ENCODE peak calls at places on chromosomes 16 and 17, in eight cellular contexts. W, V, C, Y, M, N, Q and K are unnamed samples.

GRCh38 chr17:74833501-74834361 is 26.0 kb downstream of the GRIN2C start:
- DNase-seq in W (peak), V (peak), C (no peak), Y (no peak), M (no peak), N (peak), Q (peak), K (peak)

GRCh38 chr17:73552300-73553088 is 91.8 kb downstream of the SDK2 start:
- DNase-seq in W (no peak), V (no peak), C (no peak), Y (no peak), M (no peak), N (no peak), Q (no peak), K (peak)

GRCh38 chr17:44496815-44497214 is 6.4 kb downstream of the GPATCH8 start:
- DNase-seq in W (no peak), V (no peak), C (no peak), Y (no peak), M (no peak), N (no peak), Q (no peak), K (no peak)

GRCh38 chr16:13316008-13316407 is 414.6 kb downstream of the SHISA9 start:
- DNase-seq in W (no peak), V (no peak), C (no peak), Y (no peak), M (no peak), N (no peak), Q (peak), K (no peak)

GRCh38 chr17:30555942-30556341 is 78.7 kb downstream of the GOSR1 start:
- DNase-seq in W (no peak), V (no peak), C (no peak), Y (no peak), M (no peak), N (no peak), Q (no peak), K (no peak)

GRCh38 chr16:70432800-70433455 is 6.0 kb downstream of the ST3GAL2 start:
- DNase-seq in W (no peak), V (no peak), C (no peak), Y (no peak), M (no peak), N (no peak), Q (no peak), K (no peak)

GRCh38 chr16:84689126-84689525 is 10.7 kb upstream of the USP10 start:
- DNase-seq in W (peak), V (no peak), C (no peak), Y (no peak), M (no peak), N (no peak), Q (peak), K (no peak)

GRCh38 chr17:27978689-27979175 is 63.7 kb upstream of the NLK start:
- DNase-seq in W (no peak), V (no peak), C (no peak), Y (no peak), M (no peak), N (no peak), Q (no peak), K (no peak)

GRCh38 chr16:3754304-3754703 is 37.0 kb upstream of the TRAP1 start:
- DNase-seq in W (no peak), V (no peak), C (no peak), Y (no peak), M (no peak), N (no peak), Q (peak), K (no peak)

GRCh38 chr16:19245326-19245925 is 40.1 kb upstream of the CLEC19A start:
- DNase-seq in W (no peak), V (no peak), C (no peak), Y (no peak), M (peak), N (no peak), Q (no peak), K (no peak)

GRCh38 chr16:252366-253337 is 18.0 kb downstream of the FAM234A start:
- DNase-seq in W (no peak), V (no peak), C (no peak), Y (no peak), M (no peak), N (peak), Q (no peak), K (no peak)

GRCh38 chr17:43360376-43360738 is 38.4 kb upstream of the ARL4D start:
- DNase-seq in W (peak), V (no peak), C (no peak), Y (peak), M (no peak), N (peak), Q (peak), K (no peak)

GRCh38 chr16:88355093-88355388 is 27.7 kb upstream of the ZNF469 start:
- DNase-seq in W (no peak), V (no peak), C (peak), Y (no peak), M (no peak), N (no peak), Q (no peak), K (no peak)

GRCh38 chr17:40157972-40158371 is 17.6 kb downstream of the CASC3 start:
- DNase-seq in W (no peak), V (no peak), C (no peak), Y (no peak), M (no peak), N (no peak), Q (no peak), K (no peak)

GRCh38 chr17:80949451-80950421 is 41.9 kb upstream of the CHMP6 start:
- DNase-seq in W (no peak), V (peak), C (peak), Y (no peak), M (peak), N (no peak), Q (no peak), K (no peak)

GRCh38 chr17:55159251-55159650 is 105.5 kb upstream of the HLF start:
- DNase-seq in W (peak), V (no peak), C (no peak), Y (no peak), M (no peak), N (no peak), Q (peak), K (no peak)

GRCh38 chr17:40516581-40517285 is 15.3 kb upstream of the TNS4 start:
- DNase-seq in W (no peak), V (no peak), C (no peak), Y (peak), M (no peak), N (peak), Q (peak), K (no peak)

GRCh38 chr17:81068411-81068810 is 33.5 kb downstream of the BAIAP2 start:
- DNase-seq in W (no peak), V (no peak), C (no peak), Y (no peak), M (no peak), N (no peak), Q (no peak), K (no peak)

GRCh38 chr17:10777131-10777805 is 26.6 kb downstream of the TMEM238L start:
- DNase-seq in W (no peak), V (no peak), C (no peak), Y (no peak), M (no peak), N (no peak), Q (no peak), K (no peak)

GRCh38 chr16:51343411-51343810 is 192.3 kb upstream of the SALL1 start:
- DNase-seq in W (no peak), V (no peak), C (no peak), Y (no peak), M (no peak), N (no peak), Q (peak), K (no peak)

GRCh38 chr17:17741346-17742023 is 60.2 kb downstream of the RAI1 start:
- DNase-seq in W (peak), V (peak), C (no peak), Y (no peak), M (peak), N (no peak), Q (peak), K (no peak)

GRCh38 chr17:47280072-47280811 is 26.6 kb downstream of the ITGB3 start:
- DNase-seq in W (peak), V (no peak), C (no peak), Y (no peak), M (no peak), N (no peak), Q (peak), K (no peak)

GRCh38 chr16:3580271-3580670 is 3.1 kb upstream of the NLRC3 start:
- DNase-seq in W (no peak), V (no peak), C (no peak), Y (no peak), M (no peak), N (no peak), Q (no peak), K (no peak)

GRCh38 chr16:79816081-79816497 is 215.6 kb upstream of the MAF start:
- DNase-seq in W (no peak), V (no peak), C (no peak), Y (no peak), M (no peak), N (no peak), Q (no peak), K (no peak)

GRCh38 chr17:51056813-51057510 is 63.7 kb downstream of the SPAG9 start:
- DNase-seq in W (peak), V (peak), C (no peak), Y (peak), M (peak), N (peak), Q (peak), K (no peak)

GRCh38 chr16:88770459-88771293 is 14.3 kb downstream of the PIEZO1 start:
- DNase-seq in W (no peak), V (peak), C (no peak), Y (no peak), M (peak), N (no peak), Q (peak), K (peak)

GRCh38 chr17:40717776-40718175 is 14.2 kb upstream of the KRT24 start:
- DNase-seq in W (no peak), V (no peak), C (no peak), Y (no peak), M (no peak), N (no peak), Q (no peak), K (no peak)

GRCh38 chr17:13395346-13395745 is 206.4 kb downstream of the HS3ST3A1 start:
- DNase-seq in W (no peak), V (no peak), C (no peak), Y (no peak), M (no peak), N (no peak), Q (peak), K (no peak)

GRCh38 chr17:36942631-36943125 is 5.4 kb downstream of the LHX1 start:
- DNase-seq in W (no peak), V (peak), C (no peak), Y (no peak), M (no peak), N (peak), Q (no peak), K (no peak)

DNA sequence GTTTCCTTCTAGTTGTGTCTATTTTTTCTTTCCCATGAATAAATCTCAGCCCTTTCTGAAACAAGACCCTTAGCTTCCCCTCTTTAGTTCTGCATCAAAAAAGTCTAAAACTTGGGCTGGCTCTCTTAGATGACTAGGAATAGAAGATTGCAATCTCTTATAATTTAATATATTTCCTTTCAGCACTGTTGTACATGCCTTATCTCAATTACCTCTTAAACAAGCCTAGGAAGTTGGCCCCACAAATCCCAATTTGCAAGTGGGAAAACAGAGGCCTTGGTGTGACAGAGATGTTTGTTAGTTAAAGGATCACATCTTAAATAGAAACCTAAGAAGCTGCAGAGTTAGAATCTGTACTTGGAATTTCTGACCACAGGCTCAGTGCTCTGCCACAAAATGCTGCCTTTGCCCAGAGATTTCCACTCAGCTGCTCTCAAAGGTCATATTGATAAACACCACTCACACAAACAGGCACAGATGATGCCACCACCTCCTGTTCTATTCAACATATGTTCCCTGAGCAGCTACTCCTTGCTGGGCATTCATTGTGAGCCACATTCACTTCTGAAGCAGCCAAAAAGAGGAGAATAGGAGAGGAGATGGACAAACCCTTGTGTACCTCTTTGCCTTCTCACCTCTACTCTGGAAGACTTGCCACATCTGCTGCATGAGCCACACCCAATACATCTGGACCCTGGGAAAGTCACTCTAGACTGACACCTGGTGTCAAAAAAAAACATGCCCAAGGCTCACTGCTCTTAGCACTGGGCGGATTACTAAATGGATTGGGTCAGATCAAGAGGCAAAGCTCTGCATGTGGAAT is 5.5 kb downstream of the CCDC182 start:
- DNase-seq in W (no peak), V (peak), C (no peak), Y (peak), M (peak), N (peak), Q (no peak), K (no peak)
- TF ChIP-seq CTCF in W (peak), V (peak), C (no peak), Y (peak), M (peak), N (peak), Q (peak), K (no peak)

DNA sequence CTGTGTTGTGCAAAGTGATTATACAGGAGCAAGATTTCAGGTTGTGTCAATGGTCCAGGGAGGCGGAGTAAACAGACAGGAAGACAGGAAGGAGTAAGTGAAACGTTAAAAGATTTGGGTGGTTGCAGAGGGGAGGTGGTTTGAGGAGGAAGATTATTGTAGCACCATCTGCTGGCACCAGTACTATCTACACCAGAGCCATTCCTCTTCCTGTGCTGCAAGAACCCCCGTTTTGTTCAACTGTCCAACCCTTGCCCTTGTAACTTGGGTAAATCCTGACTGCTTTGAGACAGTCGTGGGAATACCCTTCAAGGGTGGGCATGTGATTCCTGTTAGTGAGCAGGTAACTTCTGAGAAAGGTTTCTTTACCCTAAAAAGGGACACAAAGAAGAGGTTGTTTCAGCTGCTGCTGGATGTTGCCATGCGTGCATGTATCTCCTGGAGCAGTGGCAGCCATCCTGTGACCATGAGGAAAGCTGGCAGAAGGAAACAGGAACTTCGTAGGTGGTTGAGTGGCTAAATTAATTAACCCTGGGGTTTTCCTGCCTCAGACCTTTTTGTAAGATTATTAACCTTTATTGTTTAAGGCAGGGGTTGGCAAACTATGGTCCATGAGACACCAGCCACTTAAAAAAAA is 124.1 kb downstream of the PRKCA start:
- DNase-seq in W (no peak), V (no peak), C (no peak), Y (no peak), M (peak), N (peak), Q (no peak), K (no peak)
- TF ChIP-seq CTCF in W (peak), V (peak), C (no peak), Y (peak), M (peak), N (no peak), Q (peak), K (no peak)

GRCh38 chr16:57863434-57864160 is 61.3 kb upstream of the KIFC3 start:
- DNase-seq in W (peak), V (peak), C (peak), Y (peak), M (peak), N (no peak), Q (peak), K (peak)
- TF ChIP-seq CTCF in W (peak), V (peak), C (no peak), Y (peak), M (peak), N (peak), Q (peak), K (peak)

DNA sequence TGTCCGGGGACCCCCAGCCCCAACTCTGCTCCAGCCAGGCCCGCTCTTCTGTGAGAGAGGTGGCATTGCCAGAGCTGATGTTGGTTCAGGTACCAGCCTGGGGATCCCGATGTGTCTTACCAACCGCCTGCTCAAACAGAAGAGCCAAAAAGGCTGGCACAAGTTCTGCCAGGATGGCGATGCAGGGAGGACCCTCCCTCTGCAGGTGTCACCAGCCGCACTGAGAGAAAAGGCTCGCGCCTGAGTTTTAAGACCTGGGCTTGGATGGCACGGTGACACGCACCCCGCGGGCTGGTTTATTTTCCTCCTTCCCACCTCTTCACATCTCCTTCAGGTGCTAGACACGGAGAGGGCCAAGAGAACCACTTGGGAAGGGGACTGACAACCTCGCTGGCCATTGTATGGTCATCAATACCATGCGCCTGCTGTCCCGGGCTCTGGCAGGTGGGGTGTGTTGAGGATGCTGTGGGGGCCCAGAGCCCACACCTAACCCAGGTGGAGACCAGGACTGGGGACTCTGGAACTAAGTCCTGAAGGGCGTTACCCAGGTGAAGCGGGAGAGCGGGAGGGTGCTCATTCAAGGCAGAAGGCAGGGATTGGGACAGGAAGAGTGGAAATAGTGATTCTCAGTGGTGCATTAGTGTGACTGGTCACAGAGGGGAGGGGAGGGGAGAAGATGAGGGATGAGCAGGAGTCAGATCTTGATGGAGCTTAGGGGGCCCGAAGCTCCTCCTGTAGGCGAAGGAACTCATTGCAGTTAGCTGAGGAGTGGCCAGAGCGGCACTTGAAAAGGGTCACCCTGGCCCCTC is 16.3 kb downstream of the FOXJ1 start:
- DNase-seq in W (no peak), V (peak), C (no peak), Y (peak), M (peak), N (peak), Q (no peak), K (no peak)
- TF ChIP-seq CTCF in W (peak), V (peak), C (no peak), Y (no peak), M (peak), N (no peak), Q (peak), K (no peak)

DNA sequence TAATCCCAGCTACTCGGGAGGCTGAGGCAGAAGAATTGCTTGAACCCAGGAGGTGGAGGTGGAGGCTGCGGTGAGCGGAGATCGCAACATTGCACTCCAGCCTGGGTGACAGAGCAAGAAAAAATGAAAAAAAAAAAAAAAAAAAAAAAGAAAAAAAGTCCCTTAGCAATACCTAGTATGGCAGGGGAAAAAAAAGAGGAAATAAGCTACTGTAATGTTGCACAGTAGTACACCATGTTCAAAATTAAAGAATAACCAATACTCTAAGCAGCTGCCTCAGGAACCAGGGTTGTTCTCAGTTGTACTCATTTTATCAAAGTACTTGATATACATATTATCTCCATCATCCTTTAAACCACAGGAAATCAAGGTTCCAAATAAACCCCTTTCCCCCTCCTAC is 17.3 kb upstream of the TXNDC11 start:
- DNase-seq in W (no peak), V (no peak), C (no peak), Y (no peak), M (no peak), N (no peak), Q (no peak), K (no peak)
- TF ChIP-seq CTCF in W (no peak), V (no peak), C (no peak), Y (no peak), M (no peak), N (no peak), Q (no peak), K (no peak)